ENCODE peak calls at places on chromosomes 12 and 14, in ten cellular contexts. W is caudate nucleus, L is astrocyte of the spinal cord, U is LoVo, G is left cardiac atrium, R is posterior cingulate gyrus, X is type B pancreatic cell, B is esophagus squamous epithelium, I is LHCN-M2, A is small intestine. M is an unnamed sample.

GRCh38 chr14:106841701-106842100 is 1315.3 kb downstream of the TMEM121 start:
- DNase-seq in W (no peak), X (no peak), U (no peak), R (no peak), A (no peak), I (peak; percentile 86), B (no peak), G (no peak), L (no peak), M (no peak)

GRCh38 chr12:45130881-45131281 is 80.0 kb upstream of the DBX2 start:
- DNase-seq in B (no peak), R (peak; percentile 80), X (no peak), L (peak; percentile 77), W (peak; percentile 19), A (peak; percentile 45), G (no peak), I (peak; percentile 58), U (peak; percentile 58), M (no peak)

GRCh38 chr12:54950071-54950727 is 34.4 kb downstream of the TESPA1 start:
- DNase-seq in B (no peak), U (no peak), W (no peak), R (no peak), A (no peak), L (no peak), X (no peak), G (no peak), I (no peak), M (no peak)

GRCh38 chr14:24605435-24606190 is 3.9 kb downstream of the GZMH start:
- DNase-seq in W (no peak), G (no peak), B (no peak), R (no peak), X (no peak), U (peak; percentile 38), I (no peak), L (no peak), A (peak; percentile 53), M (no peak)

GRCh38 chr14:30559638-30560071 is 697 bp downstream of the G2E3 start:
- DNase-seq in B (no peak), R (no peak), X (no peak), U (peak; percentile 10), L (peak; percentile 71), G (no peak), I (peak; percentile 73), W (no peak), A (peak; percentile 23), M (no peak)

GRCh38 chr12:46981627-46982026 is 97.8 kb upstream of the PCED1B start:
- DNase-seq in A (no peak), B (no peak), R (no peak), U (no peak), G (no peak), X (no peak), L (no peak), I (no peak), W (no peak), M (no peak)

GRCh38 chr12:128387811-128388422 is 120.9 kb downstream of the TMEM132C start:
- DNase-seq in X (no peak), R (peak; percentile 89), B (no peak), U (peak; percentile 56), L (no peak), W (peak; percentile 51), A (peak; percentile 19), I (no peak), G (peak; percentile 61), M (no peak)

GRCh38 chr12:110093631-110094311 is 30.4 kb upstream of the IFT81 start:
- DNase-seq in I (no peak), G (no peak), B (no peak), X (no peak), L (no peak), A (no peak), R (no peak), U (no peak), W (no peak), M (no peak)

GRCh38 chr12:123801573-123802178 is 39.6 kb downstream of the DNAH10 start:
- DNase-seq in G (no peak), W (no peak), L (peak; percentile 24), U (peak; percentile 32), R (no peak), B (no peak), I (peak; percentile 20), X (no peak), A (no peak), M (no peak)

GRCh38 chr12:123813349-123813748 is 51.2 kb downstream of the DNAH10 start:
- DNase-seq in W (no peak), U (no peak), X (no peak), R (no peak), I (peak; percentile 15), G (no peak), B (no peak), A (no peak), L (no peak), M (no peak)

GRCh38 chr12:52789637-52790426 is 6.1 kb downstream of the KRT3 start:
- DNase-seq in L (no peak), G (no peak), I (no peak), W (no peak), U (no peak), X (no peak), A (peak; percentile 46), B (no peak), R (no peak), M (no peak)

GRCh38 chr14:52922656-52923055 is 28.2 kb downstream of the FERMT2 start:
- DNase-seq in L (peak; percentile 64), W (no peak), U (peak; percentile 16), I (peak; percentile 44), X (no peak), A (no peak), B (no peak), G (no peak), R (no peak), M (no peak)

GRCh38 chr14:100750762-100751699 is 24.3 kb downstream of the DLK1 start:
- DNase-seq in G (no peak), U (no peak), I (no peak), B (no peak), A (no peak), W (no peak), R (no peak), L (no peak), X (no peak), M (no peak)

GRCh38 chr12:19572920-19573558 is 133.7 kb downstream of the AEBP2 start:
- DNase-seq in B (no peak), U (peak; percentile 51), I (peak; percentile 61), A (peak; percentile 32), L (peak; percentile 61), X (no peak), G (no peak), W (no peak), R (peak; percentile 69), M (no peak)

GRCh38 chr12:67909091-67909531 is 80.1 kb upstream of the IFNG-AS1 start:
- DNase-seq in X (no peak), G (no peak), U (peak; percentile 23), I (peak; percentile 67), L (peak; percentile 80), W (no peak), R (no peak), A (no peak), B (no peak), M (no peak)

GRCh38 chr14:62736004-62736403 is 309.3 kb downstream of the KCNH5 start:
- DNase-seq in X (no peak), G (no peak), U (no peak), B (no peak), R (no peak), W (no peak), I (no peak), L (no peak), A (no peak), M (no peak)

GRCh38 chr12:107597695-107598410 is 87.7 kb upstream of the PWP1 start:
- DNase-seq in A (peak; percentile 18), U (no peak), X (no peak), G (no peak), I (no peak), R (no peak), W (no peak), L (no peak), B (no peak), M (no peak)

GRCh38 chr12:95336387-95337067 is 118.9 kb downstream of the VEZT start:
- DNase-seq in L (peak; percentile 89), X (peak; percentile 73), I (peak; percentile 80), G (peak; percentile 66), U (no peak), W (peak; percentile 14), R (peak; percentile 93), B (no peak), A (peak; percentile 79), M (no peak)

GRCh38 chr14:101791919-101792572 is 30.5 kb downstream of the PPP2R5C start:
- DNase-seq in U (peak; percentile 26), X (no peak), R (no peak), B (no peak), A (peak; percentile 74), I (peak; percentile 77), W (no peak), G (no peak), L (peak; percentile 60), M (no peak)

GRCh38 chr12:67826946-67827719 is 162.1 kb upstream of the IFNG-AS1 start:
- DNase-seq in W (no peak), G (no peak), A (peak; percentile 60), U (peak; percentile 6), L (no peak), B (no peak), I (peak; percentile 42), X (no peak), R (no peak), M (no peak)

GRCh38 chr14:75985618-75986438 is at the start of gene IFT43:
- DNase-seq in G (peak; percentile 97), U (peak; percentile 76), B (peak; percentile 66), W (peak; percentile 89), X (peak; percentile 81), I (peak; percentile 71), L (peak; percentile 78), R (peak; percentile 99), A (peak; percentile 86), M (peak; percentile 97)

GRCh38 chr14:43003845-43004244 is 1397.2 kb downstream of the LRFN5 start:
- DNase-seq in I (no peak), A (no peak), X (no peak), B (no peak), L (peak; percentile 29), W (no peak), U (no peak), G (no peak), R (no peak), M (no peak)

GRCh38 chr12:124737040-124737419 is 126.6 kb downstream of the SCARB1 start:
- DNase-seq in W (no peak), I (peak; percentile 57), G (no peak), B (no peak), R (no peak), X (no peak), A (no peak), U (no peak), L (peak; percentile 69), M (no peak)

GRCh38 chr12:113757223-113758002 is 208.7 kb downstream of the RBM19 start:
- DNase-seq in U (no peak), G (no peak), B (no peak), R (peak; percentile 85), I (peak; percentile 5), A (no peak), X (no peak), L (no peak), W (peak; percentile 8), M (no peak)

GRCh38 chr12:10372534-10372931 is 17.3 kb downstream of the KLRK1 start:
- DNase-seq in A (peak; percentile 11), W (peak; percentile 17), U (peak; percentile 35), X (no peak), I (no peak), B (no peak), R (peak; percentile 72), G (peak; percentile 36), L (no peak), M (no peak)

GRCh38 chr12:111841236-111841749 is 735 bp upstream of the MAPKAPK5 start:
- DNase-seq in W (no peak), I (peak; percentile 10), A (peak; percentile 38), G (no peak), B (no peak), U (no peak), X (no peak), R (no peak), L (no peak), M (no peak)

GRCh38 chr12:49198431-49199155 is 9.7 kb upstream of the TUBA1A start:
- DNase-seq in W (peak; percentile 54), L (peak; percentile 94), A (no peak), B (no peak), R (peak; percentile 87), G (peak; percentile 45), I (peak; percentile 84), U (no peak), X (no peak), M (peak; percentile 55)

GRCh38 chr12:125856899-125857298 is 791.7 kb downstream of the AACS start:
- DNase-seq in B (no peak), X (no peak), R (no peak), G (no peak), W (no peak), A (no peak), I (no peak), L (no peak), U (no peak), M (no peak)